ENCODE peak calls at places on chromosomes 7 and 10, in eight cellular contexts. One of them, this sample, is unnamed.

GRCh38 chr10:103542764-103543616 is 49.5 kb downstream of the NEURL1 start:
- DNase-seq in retinal pigment epithelial cell: peak
- DNase-seq in kidney: peak
- DNase-seq in brain microvascular endothelial cell: peak
- DNase-seq in CD8-positive, alpha-beta T cell: peak
- DNase-seq in heart left ventricle: no peak
- DNase-seq in NB4: peak
- DNase-seq in RWPE1: no peak
- DNase-seq in this sample: no peak

GRCh38 chr10:132229096-132229495 is 42.3 kb downstream of the DPYSL4 start:
- DNase-seq in CD8-positive, alpha-beta T cell: no peak
- DNase-seq in RWPE1: no peak
- DNase-seq in brain microvascular endothelial cell: no peak
- DNase-seq in retinal pigment epithelial cell: no peak
- DNase-seq in NB4: no peak
- DNase-seq in kidney: peak
- DNase-seq in heart left ventricle: no peak
- DNase-seq in this sample: no peak

GRCh38 chr10:104406715-104407517 is 53.3 kb downstream of the CFAP58 start:
- DNase-seq in brain microvascular endothelial cell: peak
- DNase-seq in kidney: no peak
- DNase-seq in CD8-positive, alpha-beta T cell: no peak
- DNase-seq in retinal pigment epithelial cell: peak
- DNase-seq in NB4: peak
- DNase-seq in RWPE1: peak
- DNase-seq in heart left ventricle: no peak
- DNase-seq in this sample: no peak

GRCh38 chr7:90320418-90320800 is 695 bp downstream of the FAM237B start:
- DNase-seq in CD8-positive, alpha-beta T cell: no peak
- DNase-seq in retinal pigment epithelial cell: no peak
- DNase-seq in kidney: no peak
- DNase-seq in RWPE1: no peak
- DNase-seq in brain microvascular endothelial cell: no peak
- DNase-seq in heart left ventricle: no peak
- DNase-seq in NB4: no peak
- DNase-seq in this sample: no peak

GRCh38 chr10:5614081-5614721 is 52.2 kb downstream of the ASB13 start:
- DNase-seq in heart left ventricle: no peak
- DNase-seq in retinal pigment epithelial cell: no peak
- DNase-seq in brain microvascular endothelial cell: no peak
- DNase-seq in NB4: no peak
- DNase-seq in CD8-positive, alpha-beta T cell: no peak
- DNase-seq in RWPE1: no peak
- DNase-seq in kidney: peak
- DNase-seq in this sample: no peak

GRCh38 chr7:133846203-133846945 is 280.8 kb upstream of the LRGUK start:
- DNase-seq in kidney: no peak
- DNase-seq in NB4: no peak
- DNase-seq in heart left ventricle: no peak
- DNase-seq in brain microvascular endothelial cell: no peak
- DNase-seq in RWPE1: no peak
- DNase-seq in retinal pigment epithelial cell: peak
- DNase-seq in CD8-positive, alpha-beta T cell: no peak
- DNase-seq in this sample: no peak

GRCh38 chr7:80677629-80678028 is 39.2 kb downstream of the CD36 start:
- DNase-seq in NB4: no peak
- DNase-seq in CD8-positive, alpha-beta T cell: no peak
- DNase-seq in kidney: no peak
- DNase-seq in RWPE1: peak
- DNase-seq in heart left ventricle: no peak
- DNase-seq in brain microvascular endothelial cell: no peak
- DNase-seq in retinal pigment epithelial cell: no peak
- DNase-seq in this sample: no peak

GRCh38 chr7:41451826-41452225 is 251.1 kb downstream of the INHBA start:
- DNase-seq in RWPE1: peak
- DNase-seq in retinal pigment epithelial cell: no peak
- DNase-seq in kidney: no peak
- DNase-seq in heart left ventricle: no peak
- DNase-seq in NB4: no peak
- DNase-seq in brain microvascular endothelial cell: no peak
- DNase-seq in CD8-positive, alpha-beta T cell: no peak
- DNase-seq in this sample: no peak

GRCh38 chr7:47089068-47089417 is 492.9 kb downstream of the TNS3 start:
- DNase-seq in NB4: no peak
- DNase-seq in brain microvascular endothelial cell: no peak
- DNase-seq in heart left ventricle: no peak
- DNase-seq in kidney: no peak
- DNase-seq in retinal pigment epithelial cell: no peak
- DNase-seq in RWPE1: no peak
- DNase-seq in CD8-positive, alpha-beta T cell: no peak
- DNase-seq in this sample: no peak
- TF ChIP-seq CTCF in NB4: no peak
- TF ChIP-seq CTCF in brain microvascular endothelial cell: no peak
- TF ChIP-seq CTCF in heart left ventricle: no peak
- TF ChIP-seq CTCF in kidney: no peak
- TF ChIP-seq CTCF in retinal pigment epithelial cell: no peak
- TF ChIP-seq CTCF in RWPE1: peak
- TF ChIP-seq CTCF in CD8-positive, alpha-beta T cell: peak
- TF ChIP-seq CTCF in this sample: no peak

GRCh38 chr7:149837620-149838223 is 453 bp upstream of the ZNF862 start:
- DNase-seq in brain microvascular endothelial cell: no peak
- DNase-seq in CD8-positive, alpha-beta T cell: no peak
- DNase-seq in heart left ventricle: peak
- DNase-seq in kidney: no peak
- DNase-seq in RWPE1: no peak
- DNase-seq in retinal pigment epithelial cell: no peak
- DNase-seq in NB4: no peak
- DNase-seq in this sample: no peak

GRCh38 chr7:149836434-149836833 is 1.7 kb upstream of the ZNF862 start:
- DNase-seq in CD8-positive, alpha-beta T cell: no peak
- DNase-seq in RWPE1: no peak
- DNase-seq in retinal pigment epithelial cell: no peak
- DNase-seq in kidney: no peak
- DNase-seq in NB4: no peak
- DNase-seq in heart left ventricle: no peak
- DNase-seq in brain microvascular endothelial cell: no peak
- DNase-seq in this sample: no peak

GRCh38 chr7:149839933-149840332 is 1.8 kb downstream of the ZNF862 start:
- DNase-seq in kidney: no peak
- DNase-seq in NB4: no peak
- DNase-seq in heart left ventricle: no peak
- DNase-seq in brain microvascular endothelial cell: no peak
- DNase-seq in RWPE1: no peak
- DNase-seq in retinal pigment epithelial cell: no peak
- DNase-seq in CD8-positive, alpha-beta T cell: no peak
- DNase-seq in this sample: no peak

GRCh38 chr7:149838992-149839408 is 825 bp downstream of the ZNF862 start:
- DNase-seq in CD8-positive, alpha-beta T cell: no peak
- DNase-seq in RWPE1: peak
- DNase-seq in retinal pigment epithelial cell: no peak
- DNase-seq in brain microvascular endothelial cell: no peak
- DNase-seq in NB4: no peak
- DNase-seq in heart left ventricle: peak
- DNase-seq in kidney: no peak
- DNase-seq in this sample: no peak

GRCh38 chr7:149838224-149838991 is at the start of gene ZNF862:
- DNase-seq in RWPE1: peak
- DNase-seq in brain microvascular endothelial cell: peak
- DNase-seq in heart left ventricle: peak
- DNase-seq in kidney: peak
- DNase-seq in retinal pigment epithelial cell: peak
- DNase-seq in CD8-positive, alpha-beta T cell: peak
- DNase-seq in NB4: peak
- DNase-seq in this sample: peak
- TF ChIP-seq CTCF in RWPE1: no peak
- TF ChIP-seq CTCF in brain microvascular endothelial cell: peak
- TF ChIP-seq CTCF in heart left ventricle: peak
- TF ChIP-seq CTCF in kidney: no peak
- TF ChIP-seq CTCF in retinal pigment epithelial cell: peak
- TF ChIP-seq CTCF in CD8-positive, alpha-beta T cell: no peak
- TF ChIP-seq CTCF in NB4: no peak
- TF ChIP-seq CTCF in this sample: no peak

GRCh38 chr7:100015232-100016208 is at the start of gene ZKSCAN1:
- DNase-seq in kidney: peak
- DNase-seq in heart left ventricle: peak
- DNase-seq in CD8-positive, alpha-beta T cell: peak
- DNase-seq in NB4: peak
- DNase-seq in retinal pigment epithelial cell: peak
- DNase-seq in brain microvascular endothelial cell: peak
- DNase-seq in RWPE1: peak
- DNase-seq in this sample: peak
- TF ChIP-seq CTCF in kidney: no peak
- TF ChIP-seq CTCF in heart left ventricle: no peak
- TF ChIP-seq CTCF in CD8-positive, alpha-beta T cell: no peak
- TF ChIP-seq CTCF in NB4: no peak
- TF ChIP-seq CTCF in retinal pigment epithelial cell: no peak
- TF ChIP-seq CTCF in brain microvascular endothelial cell: no peak
- TF ChIP-seq CTCF in RWPE1: no peak
- TF ChIP-seq CTCF in this sample: no peak

GRCh38 chr10:123897146-123897545 is 5.5 kb upstream of the CPXM2 start:
- DNase-seq in NB4: no peak
- DNase-seq in brain microvascular endothelial cell: no peak
- DNase-seq in heart left ventricle: no peak
- DNase-seq in CD8-positive, alpha-beta T cell: no peak
- DNase-seq in RWPE1: no peak
- DNase-seq in kidney: no peak
- DNase-seq in retinal pigment epithelial cell: no peak
- DNase-seq in this sample: no peak
- TF ChIP-seq CTCF in NB4: peak
- TF ChIP-seq CTCF in brain microvascular endothelial cell: no peak
- TF ChIP-seq CTCF in heart left ventricle: peak
- TF ChIP-seq CTCF in CD8-positive, alpha-beta T cell: no peak
- TF ChIP-seq CTCF in RWPE1: no peak
- TF ChIP-seq CTCF in kidney: no peak
- TF ChIP-seq CTCF in retinal pigment epithelial cell: peak
- TF ChIP-seq CTCF in this sample: no peak

GRCh38 chr7:157276091-157276561 is 60.7 kb upstream of the DNAJB6 start:
- DNase-seq in CD8-positive, alpha-beta T cell: no peak
- DNase-seq in heart left ventricle: no peak
- DNase-seq in RWPE1: no peak
- DNase-seq in NB4: no peak
- DNase-seq in kidney: peak
- DNase-seq in retinal pigment epithelial cell: no peak
- DNase-seq in brain microvascular endothelial cell: no peak
- DNase-seq in this sample: no peak
- TF ChIP-seq CTCF in CD8-positive, alpha-beta T cell: no peak
- TF ChIP-seq CTCF in heart left ventricle: no peak
- TF ChIP-seq CTCF in RWPE1: no peak
- TF ChIP-seq CTCF in NB4: no peak
- TF ChIP-seq CTCF in kidney: no peak
- TF ChIP-seq CTCF in retinal pigment epithelial cell: no peak
- TF ChIP-seq CTCF in brain microvascular endothelial cell: no peak
- TF ChIP-seq CTCF in this sample: no peak

DNA sequence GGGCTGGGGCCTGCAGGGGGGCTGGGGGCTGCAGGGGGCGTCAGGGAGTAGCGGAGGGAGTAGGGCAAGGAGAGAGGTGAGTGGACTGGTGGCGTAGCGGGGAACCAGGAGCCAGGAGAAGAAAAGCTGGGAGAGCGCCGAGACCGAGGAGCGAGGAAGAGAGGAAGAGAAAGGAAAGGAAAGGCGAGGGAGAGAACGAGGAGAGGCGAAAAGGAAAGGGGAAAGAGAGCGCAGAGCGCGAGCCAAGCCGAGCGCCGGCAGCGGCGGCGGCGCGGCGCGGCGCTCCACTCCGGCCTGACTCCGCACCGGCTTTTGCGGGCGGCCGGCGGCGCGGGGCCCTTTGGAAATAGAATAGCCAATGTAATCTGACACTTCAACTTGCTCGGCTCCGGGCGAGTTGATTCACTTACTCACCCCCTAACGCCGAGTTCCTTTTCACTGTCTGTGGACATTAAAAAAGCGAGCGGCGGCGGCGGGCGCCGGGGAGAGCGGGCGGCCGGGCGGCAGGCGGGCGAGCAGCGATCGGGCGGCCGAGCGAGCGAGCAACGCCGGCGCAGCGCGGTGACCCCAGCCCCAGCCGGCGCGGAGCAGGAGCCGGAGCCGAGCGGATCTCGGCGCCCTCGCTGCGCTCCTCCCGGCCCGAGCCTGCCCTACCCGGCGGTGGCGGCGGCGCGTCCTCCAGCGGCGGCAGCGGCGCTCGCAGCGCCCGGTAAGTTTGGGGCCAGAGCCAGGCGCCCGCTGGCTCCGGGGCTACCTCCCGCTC is at the start of gene ZMIZ1:
- DNase-seq in CD8-positive, alpha-beta T cell: peak
- DNase-seq in brain microvascular endothelial cell: peak
- DNase-seq in NB4: peak
- DNase-seq in RWPE1: peak
- DNase-seq in retinal pigment epithelial cell: peak
- DNase-seq in kidney: peak
- DNase-seq in heart left ventricle: peak
- DNase-seq in this sample: peak
- TF ChIP-seq CTCF in CD8-positive, alpha-beta T cell: no peak
- TF ChIP-seq CTCF in brain microvascular endothelial cell: no peak
- TF ChIP-seq CTCF in NB4: no peak
- TF ChIP-seq CTCF in RWPE1: no peak
- TF ChIP-seq CTCF in retinal pigment epithelial cell: no peak
- TF ChIP-seq CTCF in kidney: peak
- TF ChIP-seq CTCF in heart left ventricle: peak
- TF ChIP-seq CTCF in this sample: peak

DNA sequence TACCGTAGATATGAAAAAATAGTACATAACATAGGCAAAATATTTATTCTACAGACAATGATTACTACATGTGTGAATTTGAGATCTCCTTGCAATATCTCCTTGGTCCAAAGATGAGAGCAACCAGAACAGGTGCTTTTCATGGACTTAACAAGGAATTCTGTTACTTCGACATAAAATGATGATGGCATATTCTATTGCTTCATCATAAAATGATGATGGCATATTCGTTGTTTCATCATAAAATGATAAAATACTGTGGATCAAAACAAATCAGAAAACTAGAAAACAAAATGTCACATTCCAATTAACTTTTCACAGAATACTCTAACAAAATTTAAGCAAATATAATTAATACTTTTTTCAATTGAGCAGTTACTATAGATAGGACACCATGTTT is 4.8 kb downstream of the OSBPL3 start:
- DNase-seq in NB4: no peak
- DNase-seq in kidney: no peak
- DNase-seq in heart left ventricle: no peak
- DNase-seq in RWPE1: no peak
- DNase-seq in brain microvascular endothelial cell: no peak
- DNase-seq in retinal pigment epithelial cell: no peak
- DNase-seq in CD8-positive, alpha-beta T cell: no peak
- DNase-seq in this sample: no peak
- TF ChIP-seq CTCF in NB4: no peak
- TF ChIP-seq CTCF in kidney: no peak
- TF ChIP-seq CTCF in heart left ventricle: no peak
- TF ChIP-seq CTCF in RWPE1: no peak
- TF ChIP-seq CTCF in brain microvascular endothelial cell: no peak
- TF ChIP-seq CTCF in retinal pigment epithelial cell: no peak
- TF ChIP-seq CTCF in CD8-positive, alpha-beta T cell: no peak
- TF ChIP-seq CTCF in this sample: no peak

DNA sequence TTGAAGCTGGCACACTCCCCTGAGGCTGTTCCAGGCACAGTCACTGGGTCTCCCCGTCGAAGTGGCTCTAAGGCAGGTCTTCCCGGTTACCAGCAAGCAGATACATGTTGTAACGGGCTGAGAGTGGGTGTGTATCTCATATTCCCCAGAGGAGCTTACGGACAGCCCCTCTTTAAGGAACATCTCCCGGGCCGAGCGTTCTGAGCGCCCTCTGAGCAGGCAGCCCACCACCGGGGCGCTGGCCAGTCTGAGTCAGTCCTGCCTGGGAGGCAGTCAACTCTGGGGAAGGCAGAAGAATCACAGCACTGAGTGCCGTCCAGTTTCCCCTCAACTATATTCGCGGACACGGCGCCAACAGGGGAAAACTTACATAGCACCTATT is 117.4 kb downstream of the LHPP start:
- DNase-seq in CD8-positive, alpha-beta T cell: no peak
- DNase-seq in kidney: peak
- DNase-seq in retinal pigment epithelial cell: no peak
- DNase-seq in heart left ventricle: peak
- DNase-seq in NB4: no peak
- DNase-seq in RWPE1: peak
- DNase-seq in brain microvascular endothelial cell: no peak
- DNase-seq in this sample: no peak
- TF ChIP-seq CTCF in CD8-positive, alpha-beta T cell: no peak
- TF ChIP-seq CTCF in kidney: no peak
- TF ChIP-seq CTCF in retinal pigment epithelial cell: no peak
- TF ChIP-seq CTCF in heart left ventricle: no peak
- TF ChIP-seq CTCF in NB4: no peak
- TF ChIP-seq CTCF in RWPE1: no peak
- TF ChIP-seq CTCF in brain microvascular endothelial cell: no peak
- TF ChIP-seq CTCF in this sample: no peak

This sample was measured in Calu3.